ENCODE peak calls at places on chromosomes 4 and X, in four cellular contexts. X is A673, V is thoracic aorta, O is kidney. Z is an unnamed sample.

GRCh38 chrX:35741142-35741541 is 57.0 kb upstream of the MAGEB16 start:
- DNase-seq in X (no peak), V (no peak), O (no peak), Z (no peak)

GRCh38 chr4:113684534-113685091 is 76.9 kb downstream of the CAMK2D start:
- DNase-seq in X (peak), V (peak), O (peak), Z (no peak)

GRCh38 chr4:145502809-145503208 is 21.2 kb downstream of the SMAD1 start:
- DNase-seq in X (no peak), V (no peak), O (no peak), Z (no peak)

GRCh38 chr4:115110191-115111166 is 2.9 kb downstream of the NDST4 start:
- DNase-seq in X (peak), V (no peak), O (no peak), Z (no peak)

GRCh38 chrX:36434521-36434920 is 515.0 kb downstream of the CFAP47 start:
- DNase-seq in X (peak), V (no peak), O (no peak), Z (no peak)

GRCh38 chrX:72297953-72298730 is 7.6 kb downstream of the CITED1 start:
- DNase-seq in X (peak), V (no peak), O (no peak), Z (no peak)

GRCh38 chrX:56031409-56031808 is 200.7 kb upstream of the KLF8 start:
- DNase-seq in X (no peak), V (no peak), O (no peak), Z (no peak)

GRCh38 chr4:85812776-85813175 is 337.8 kb downstream of the ARHGAP24 start:
- DNase-seq in X (no peak), V (no peak), O (no peak), Z (no peak)

GRCh38 chr4:70743728-70744127 is 22.0 kb downstream of the RUFY3 start:
- DNase-seq in X (no peak), V (no peak), O (no peak), Z (no peak)

GRCh38 chrX:71859637-71860036 is 51.0 kb upstream of the NHSL2 start:
- DNase-seq in X (peak), V (no peak), O (no peak), Z (no peak)

GRCh38 chr4:74087481-74087880 is 11.5 kb downstream of the CXCL2 start:
- DNase-seq in X (no peak), V (no peak), O (no peak), Z (no peak)

GRCh38 chrX:78945186-78945912 is at the start of gene P2RY10:
- DNase-seq in X (no peak), V (no peak), O (no peak), Z (peak)

GRCh38 chrX:9310596-9310995 is 154.3 kb upstream of the TBL1X start:
- DNase-seq in X (no peak), V (no peak), O (no peak), Z (no peak)

GRCh38 chr4:21211836-21212235 is 511.6 kb downstream of the PACRGL start:
- DNase-seq in X (no peak), V (no peak), O (no peak), Z (no peak)

GRCh38 chr4:6291784-6292297 is 22.2 kb downstream of the WFS1 start:
- DNase-seq in X (no peak), V (no peak), O (no peak), Z (no peak)

GRCh38 chrX:427812-428725 is 41.4 kb upstream of the PPP2R3B start:
- DNase-seq in X (peak), V (no peak), O (peak), Z (no peak)

GRCh38 chr4:123398151-123398802 is 1.7 kb downstream of the SPRY1 start:
- DNase-seq in X (peak), V (no peak), O (peak), Z (peak)

GRCh38 chr4:27930291-27930690 is 1069.7 kb downstream of the STIM2 start:
- DNase-seq in X (no peak), V (no peak), O (no peak), Z (no peak)

GRCh38 chr4:176538217-176538925 is 218.6 kb downstream of the SPCS3 start:
- DNase-seq in X (no peak), V (no peak), O (no peak), Z (no peak)

GRCh38 chr4:176840166-176840565 is 47.4 kb upstream of the VEGFC start:
- DNase-seq in X (no peak), V (no peak), O (no peak), Z (no peak)

GRCh38 chr4:46445689-46446339 is 55.9 kb upstream of the GABRA2 start:
- DNase-seq in X (no peak), V (no peak), O (no peak), Z (no peak)

GRCh38 chr4:66741081-66741480 is 804.2 kb downstream of the CENPC start:
- DNase-seq in X (no peak), V (no peak), O (no peak), Z (no peak)

GRCh38 chr4:8504279-8505007 is 63.9 kb downstream of the TRMT44 start:
- DNase-seq in X (no peak), V (no peak), O (no peak), Z (no peak)

GRCh38 chr4:152935661-152936445 is at the start of gene FHDC1:
- DNase-seq in X (no peak), V (no peak), O (peak), Z (peak)

GRCh38 chr4:143514432-143514831 is 930 bp downstream of the SMARCA5 start:
- DNase-seq in X (peak), V (no peak), O (peak), Z (peak)

GRCh38 chr4:13920111-13920875 is 292.8 kb upstream of the BOD1L1 start:
- DNase-seq in X (no peak), V (no peak), O (no peak), Z (no peak)

GRCh38 chr4:78683352-78683751 is 92.8 kb upstream of the BMP2K start:
- DNase-seq in X (no peak), V (no peak), O (no peak), Z (no peak)

GRCh38 chr4:140666889-140667614 is 89.1 kb downstream of the TBC1D9 start:
- DNase-seq in X (no peak), V (no peak), O (no peak), Z (no peak)

GRCh38 chrX:20263474-20263873 is 3.2 kb downstream of the RPS6KA3 start:
- DNase-seq in X (no peak), V (no peak), O (no peak), Z (no peak)

Z was measured in GM13977.